ENCODE peak calls at places on chromosomes 13 and 19, in ten cellular contexts. One of them, this sample, is unnamed.

GRCh38 chr13:25455146-25455545 is 83.4 kb downstream of the ATP8A2 start:
- DNase-seq in NAMALWA: no peak
- DNase-seq in cerebellum: peak
- DNase-seq in stimulated activated CD4-positive, alpha-beta T cell treated with anti-CD3 and anti-CD28 coated beads, Interleukin-4, amount 100 ng/mL, for 48 hours: no peak
- DNase-seq in adipocyte: no peak
- DNase-seq in smooth muscle cell of the brain vasculature: no peak
- DNase-seq in cortex of kidney: no peak
- DNase-seq in nucleus accumbens: no peak
- DNase-seq in thoracic aorta: no peak
- DNase-seq in HT1080: no peak
- DNase-seq in this sample: no peak

GRCh38 chr13:21833921-21834320 is 163.0 kb downstream of the FGF9 start:
- DNase-seq in NAMALWA: no peak
- DNase-seq in cerebellum: no peak
- DNase-seq in stimulated activated CD4-positive, alpha-beta T cell treated with anti-CD3 and anti-CD28 coated beads, Interleukin-4, amount 100 ng/mL, for 48 hours: no peak
- DNase-seq in adipocyte: no peak
- DNase-seq in smooth muscle cell of the brain vasculature: no peak
- DNase-seq in cortex of kidney: no peak
- DNase-seq in nucleus accumbens: no peak
- DNase-seq in thoracic aorta: no peak
- DNase-seq in HT1080: no peak
- DNase-seq in this sample: no peak

GRCh38 chr13:51305558-51305957 is 33.9 kb upstream of the SERPINE3 start:
- DNase-seq in NAMALWA: no peak
- DNase-seq in cerebellum: no peak
- DNase-seq in stimulated activated CD4-positive, alpha-beta T cell treated with anti-CD3 and anti-CD28 coated beads, Interleukin-4, amount 100 ng/mL, for 48 hours: no peak
- DNase-seq in adipocyte: peak
- DNase-seq in smooth muscle cell of the brain vasculature: no peak
- DNase-seq in cortex of kidney: no peak
- DNase-seq in nucleus accumbens: no peak
- DNase-seq in thoracic aorta: no peak
- DNase-seq in HT1080: no peak
- DNase-seq in this sample: no peak

GRCh38 chr19:30219682-30220081 is 152.5 kb upstream of the ZNF536 start:
- DNase-seq in NAMALWA: no peak
- DNase-seq in cerebellum: no peak
- DNase-seq in stimulated activated CD4-positive, alpha-beta T cell treated with anti-CD3 and anti-CD28 coated beads, Interleukin-4, amount 100 ng/mL, for 48 hours: no peak
- DNase-seq in adipocyte: no peak
- DNase-seq in smooth muscle cell of the brain vasculature: no peak
- DNase-seq in cortex of kidney: no peak
- DNase-seq in nucleus accumbens: no peak
- DNase-seq in thoracic aorta: no peak
- DNase-seq in HT1080: no peak
- DNase-seq in this sample: no peak

GRCh38 chr13:110617326-110618072 is 2.2 kb downstream of the NAXD start:
- DNase-seq in NAMALWA: peak
- DNase-seq in cerebellum: no peak
- DNase-seq in stimulated activated CD4-positive, alpha-beta T cell treated with anti-CD3 and anti-CD28 coated beads, Interleukin-4, amount 100 ng/mL, for 48 hours: no peak
- DNase-seq in adipocyte: peak
- DNase-seq in smooth muscle cell of the brain vasculature: peak
- DNase-seq in cortex of kidney: no peak
- DNase-seq in nucleus accumbens: no peak
- DNase-seq in thoracic aorta: no peak
- DNase-seq in HT1080: no peak
- DNase-seq in this sample: no peak

GRCh38 chr19:35013047-35013819 is 13.1 kb downstream of the GRAMD1A start:
- DNase-seq in NAMALWA: peak
- DNase-seq in cerebellum: peak
- DNase-seq in stimulated activated CD4-positive, alpha-beta T cell treated with anti-CD3 and anti-CD28 coated beads, Interleukin-4, amount 100 ng/mL, for 48 hours: peak
- DNase-seq in adipocyte: peak
- DNase-seq in smooth muscle cell of the brain vasculature: no peak
- DNase-seq in cortex of kidney: no peak
- DNase-seq in nucleus accumbens: no peak
- DNase-seq in thoracic aorta: peak
- DNase-seq in HT1080: peak
- DNase-seq in this sample: no peak

GRCh38 chr13:48775285-48775684 is 121.6 kb downstream of the CYSLTR2 start:
- DNase-seq in NAMALWA: no peak
- DNase-seq in cerebellum: no peak
- DNase-seq in stimulated activated CD4-positive, alpha-beta T cell treated with anti-CD3 and anti-CD28 coated beads, Interleukin-4, amount 100 ng/mL, for 48 hours: no peak
- DNase-seq in adipocyte: no peak
- DNase-seq in smooth muscle cell of the brain vasculature: no peak
- DNase-seq in cortex of kidney: no peak
- DNase-seq in nucleus accumbens: no peak
- DNase-seq in thoracic aorta: no peak
- DNase-seq in HT1080: peak
- DNase-seq in this sample: no peak

GRCh38 chr19:45403781-45404556 is 900 bp downstream of the PPP1R13L start:
- DNase-seq in NAMALWA: peak
- DNase-seq in cerebellum: no peak
- DNase-seq in stimulated activated CD4-positive, alpha-beta T cell treated with anti-CD3 and anti-CD28 coated beads, Interleukin-4, amount 100 ng/mL, for 48 hours: peak
- DNase-seq in adipocyte: peak
- DNase-seq in smooth muscle cell of the brain vasculature: no peak
- DNase-seq in cortex of kidney: no peak
- DNase-seq in nucleus accumbens: no peak
- DNase-seq in thoracic aorta: no peak
- DNase-seq in HT1080: peak
- DNase-seq in this sample: no peak

GRCh38 chr13:99724633-99725517 is 223.6 kb downstream of the TM9SF2 start:
- DNase-seq in NAMALWA: no peak
- DNase-seq in cerebellum: no peak
- DNase-seq in stimulated activated CD4-positive, alpha-beta T cell treated with anti-CD3 and anti-CD28 coated beads, Interleukin-4, amount 100 ng/mL, for 48 hours: no peak
- DNase-seq in adipocyte: no peak
- DNase-seq in smooth muscle cell of the brain vasculature: no peak
- DNase-seq in cortex of kidney: no peak
- DNase-seq in nucleus accumbens: no peak
- DNase-seq in thoracic aorta: no peak
- DNase-seq in HT1080: no peak
- DNase-seq in this sample: no peak

GRCh38 chr13:48295271-48295670 is 8.3 kb upstream of the RB1 start:
- DNase-seq in NAMALWA: no peak
- DNase-seq in cerebellum: no peak
- DNase-seq in stimulated activated CD4-positive, alpha-beta T cell treated with anti-CD3 and anti-CD28 coated beads, Interleukin-4, amount 100 ng/mL, for 48 hours: no peak
- DNase-seq in adipocyte: no peak
- DNase-seq in smooth muscle cell of the brain vasculature: no peak
- DNase-seq in cortex of kidney: no peak
- DNase-seq in nucleus accumbens: no peak
- DNase-seq in thoracic aorta: no peak
- DNase-seq in HT1080: no peak
- DNase-seq in this sample: no peak

GRCh38 chr13:64579331-64579730 is 2650.8 kb downstream of the PCDH9 start:
- DNase-seq in NAMALWA: no peak
- DNase-seq in cerebellum: no peak
- DNase-seq in stimulated activated CD4-positive, alpha-beta T cell treated with anti-CD3 and anti-CD28 coated beads, Interleukin-4, amount 100 ng/mL, for 48 hours: no peak
- DNase-seq in adipocyte: no peak
- DNase-seq in smooth muscle cell of the brain vasculature: no peak
- DNase-seq in cortex of kidney: no peak
- DNase-seq in nucleus accumbens: no peak
- DNase-seq in thoracic aorta: no peak
- DNase-seq in HT1080: no peak
- DNase-seq in this sample: no peak

GRCh38 chr13:21616880-21617279 is 12.9 kb upstream of the MICU2 start:
- DNase-seq in NAMALWA: no peak
- DNase-seq in cerebellum: no peak
- DNase-seq in stimulated activated CD4-positive, alpha-beta T cell treated with anti-CD3 and anti-CD28 coated beads, Interleukin-4, amount 100 ng/mL, for 48 hours: no peak
- DNase-seq in adipocyte: peak
- DNase-seq in smooth muscle cell of the brain vasculature: no peak
- DNase-seq in cortex of kidney: no peak
- DNase-seq in nucleus accumbens: no peak
- DNase-seq in thoracic aorta: no peak
- DNase-seq in HT1080: peak
- DNase-seq in this sample: no peak

GRCh38 chr13:99617474-99618255 is 116.4 kb downstream of the TM9SF2 start:
- DNase-seq in NAMALWA: peak
- DNase-seq in cerebellum: peak
- DNase-seq in stimulated activated CD4-positive, alpha-beta T cell treated with anti-CD3 and anti-CD28 coated beads, Interleukin-4, amount 100 ng/mL, for 48 hours: no peak
- DNase-seq in adipocyte: peak
- DNase-seq in smooth muscle cell of the brain vasculature: peak
- DNase-seq in cortex of kidney: no peak
- DNase-seq in nucleus accumbens: peak
- DNase-seq in thoracic aorta: no peak
- DNase-seq in HT1080: peak
- DNase-seq in this sample: no peak

GRCh38 chr13:37375724-37376123 is 222.8 kb downstream of the POSTN start:
- DNase-seq in NAMALWA: no peak
- DNase-seq in cerebellum: no peak
- DNase-seq in stimulated activated CD4-positive, alpha-beta T cell treated with anti-CD3 and anti-CD28 coated beads, Interleukin-4, amount 100 ng/mL, for 48 hours: no peak
- DNase-seq in adipocyte: peak
- DNase-seq in smooth muscle cell of the brain vasculature: no peak
- DNase-seq in cortex of kidney: no peak
- DNase-seq in nucleus accumbens: no peak
- DNase-seq in thoracic aorta: no peak
- DNase-seq in HT1080: no peak
- DNase-seq in this sample: no peak

GRCh38 chr19:43425567-43426392 is 11.1 kb downstream of the TEX101 start:
- DNase-seq in NAMALWA: peak
- DNase-seq in cerebellum: no peak
- DNase-seq in stimulated activated CD4-positive, alpha-beta T cell treated with anti-CD3 and anti-CD28 coated beads, Interleukin-4, amount 100 ng/mL, for 48 hours: no peak
- DNase-seq in adipocyte: peak
- DNase-seq in smooth muscle cell of the brain vasculature: no peak
- DNase-seq in cortex of kidney: no peak
- DNase-seq in nucleus accumbens: no peak
- DNase-seq in thoracic aorta: no peak
- DNase-seq in HT1080: no peak
- DNase-seq in this sample: no peak

GRCh38 chr19:50567052-50567841 is 988 bp downstream of the LRRC4B start:
- DNase-seq in NAMALWA: no peak
- DNase-seq in cerebellum: peak
- DNase-seq in stimulated activated CD4-positive, alpha-beta T cell treated with anti-CD3 and anti-CD28 coated beads, Interleukin-4, amount 100 ng/mL, for 48 hours: no peak
- DNase-seq in adipocyte: no peak
- DNase-seq in smooth muscle cell of the brain vasculature: no peak
- DNase-seq in cortex of kidney: no peak
- DNase-seq in nucleus accumbens: peak
- DNase-seq in thoracic aorta: no peak
- DNase-seq in HT1080: no peak
- DNase-seq in this sample: no peak

GRCh38 chr13:26914624-26915023 is 154.0 kb upstream of the GPR12 start:
- DNase-seq in NAMALWA: peak
- DNase-seq in cerebellum: no peak
- DNase-seq in stimulated activated CD4-positive, alpha-beta T cell treated with anti-CD3 and anti-CD28 coated beads, Interleukin-4, amount 100 ng/mL, for 48 hours: no peak
- DNase-seq in adipocyte: no peak
- DNase-seq in smooth muscle cell of the brain vasculature: no peak
- DNase-seq in cortex of kidney: no peak
- DNase-seq in nucleus accumbens: no peak
- DNase-seq in thoracic aorta: no peak
- DNase-seq in HT1080: peak
- DNase-seq in this sample: no peak

GRCh38 chr19:5268801-5269200 is 71.8 kb downstream of the PTPRS start:
- DNase-seq in NAMALWA: no peak
- DNase-seq in cerebellum: no peak
- DNase-seq in stimulated activated CD4-positive, alpha-beta T cell treated with anti-CD3 and anti-CD28 coated beads, Interleukin-4, amount 100 ng/mL, for 48 hours: no peak
- DNase-seq in adipocyte: no peak
- DNase-seq in smooth muscle cell of the brain vasculature: no peak
- DNase-seq in cortex of kidney: no peak
- DNase-seq in nucleus accumbens: no peak
- DNase-seq in thoracic aorta: no peak
- DNase-seq in HT1080: no peak
- DNase-seq in this sample: no peak

This sample was measured in vagina.